ENCODE peak calls at places on chromosomes 11 and 22, in seven cellular contexts. K is psoas muscle; F is GM23338; A is Panc1; U is CD4-positive, CD25-positive, alpha-beta regulatory T cell; M is CD8-positive, alpha-beta T cell; D is spleen. R is an unnamed sample. For H3K27me3, the result is how much of the 10 kb centered on the place peaks cover.

GRCh38 chr22:17780116-17780740 is 6.0 kb upstream of the BID start:
- DNase-seq in K (no peak), F (peak), A (no peak), U (no peak), M (no peak), D (no peak), R (no peak)

GRCh38 chr11:94728541-94728940 is 39.6 kb upstream of the AMOTL1 start:
- DNase-seq in K (no peak), F (no peak), A (no peak), U (no peak), M (no peak), D (no peak), R (no peak)

GRCh38 chr11:43969543-43969942 is 27.1 kb downstream of the C11orf96 start:
- DNase-seq in K (no peak), F (no peak), A (no peak), U (no peak), M (no peak), D (no peak), R (no peak)

GRCh38 chr11:48088682-48089050 is 108.3 kb downstream of the PTPRJ start:
- DNase-seq in K (no peak), F (no peak), A (no peak), U (no peak), M (no peak), D (no peak), R (peak)

GRCh38 chr11:128039140-128040021 is 548.0 kb downstream of the ETS1 start:
- DNase-seq in K (peak), F (no peak), A (no peak), U (peak), M (peak), D (peak), R (no peak)

GRCh38 chr11:16982809-16983208 is 31.4 kb downstream of the PLEKHA7 start:
- DNase-seq in K (no peak), F (no peak), A (no peak), U (no peak), M (no peak), D (no peak), R (no peak)

GRCh38 chr11:131544591-131544990 is 174.2 kb downstream of the NTM start:
- DNase-seq in K (no peak), F (peak), A (no peak), U (no peak), M (no peak), D (no peak), R (peak)

GRCh38 chr11:103358251-103358650 is 249.0 kb downstream of the DYNC2H1 start:
- DNase-seq in K (no peak), F (no peak), A (no peak), U (no peak), M (no peak), D (no peak), R (no peak)

GRCh38 chr11:93875637-93876036 is 25.2 kb upstream of the VSTM5 start:
- DNase-seq in K (no peak), F (no peak), A (no peak), U (no peak), M (no peak), D (no peak), R (no peak)

GRCh38 chr22:41656515-41656914 is 32.2 kb downstream of the SNU13 start:
- DNase-seq in K (no peak), F (no peak), A (no peak), U (no peak), M (no peak), D (no peak), R (no peak)

GRCh38 chr22:44162960-44163359 is 17.8 kb upstream of the PARVG start:
- DNase-seq in K (no peak), F (no peak), A (no peak), U (no peak), M (no peak), D (no peak), R (no peak)

GRCh38 chr11:70134490-70134889 is 56.4 kb downstream of the ANO1 start:
- DNase-seq in K (no peak), F (no peak), A (no peak), U (no peak), M (no peak), D (no peak), R (no peak)

GRCh38 chr22:42848941-42849340 is 8.1 kb downstream of the ARFGAP3 start:
- DNase-seq in K (no peak), F (no peak), A (no peak), U (no peak), M (no peak), D (no peak), R (no peak)

GRCh38 chr22:37088108-37088605 is 21.4 kb downstream of the TMPRSS6 start:
- DNase-seq in K (no peak), F (no peak), A (no peak), U (no peak), M (no peak), D (no peak), R (no peak)

GRCh38 chr22:23457586-23457985 is 122.5 kb downstream of the IGLL1 start:
- DNase-seq in K (no peak), F (no peak), A (no peak), U (no peak), M (no peak), D (no peak), R (peak)

GRCh38 chr11:44590769-44591168 is 25.3 kb downstream of the CD82 start:
- DNase-seq in K (no peak), F (no peak), A (no peak), U (no peak), M (no peak), D (no peak), R (no peak)

GRCh38 chr11:67345949-67346819 is 7.2 kb downstream of the POLD4 start:
- DNase-seq in K (no peak), F (peak), A (peak), U (no peak), M (no peak), D (no peak), R (peak)

GRCh38 chr11:17601206-17602075 is 54.4 kb downstream of the OTOG start:
- DNase-seq in K (no peak), F (peak), A (no peak), U (no peak), M (no peak), D (peak), R (peak)

GRCh38 chr11:92141725-92142124 is 82.9 kb upstream of the FAT3 start:
- DNase-seq in K (no peak), F (no peak), A (no peak), U (no peak), M (no peak), D (no peak), R (no peak)

GRCh38 chr11:74776546-74776945 is 27.9 kb downstream of the RNF169 start:
- DNase-seq in K (no peak), F (no peak), A (no peak), U (no peak), M (no peak), D (no peak), R (no peak)

GRCh38 chr22:46707305-46707704 is 30.7 kb downstream of the CERK start:
- DNase-seq in K (no peak), F (no peak), A (no peak), U (no peak), M (no peak), D (no peak), R (no peak)

GRCh38 chr11:65868076-65868667 is 4.4 kb downstream of the EFEMP2 start:
- DNase-seq in K (peak), F (peak), A (no peak), U (no peak), M (no peak), D (peak), R (peak)

GRCh38 chr11:96328395-96329010 is 14.5 kb downstream of the MAML2 start:
- DNase-seq in K (no peak), F (no peak), A (no peak), U (no peak), M (no peak), D (no peak), R (no peak)

GRCh38 chr11:26649884-26650283 is 72.0 kb downstream of the SLC5A12 start:
- DNase-seq in K (no peak), F (peak), A (peak), U (no peak), M (no peak), D (no peak), R (peak)

GRCh38 chr11:6825333-6825744 is 20.1 kb upstream of the OR10A5 start:
- DNase-seq in K (no peak), F (no peak), A (no peak), U (no peak), M (no peak), D (no peak), R (no peak)

GRCh38 chr11:121891134-121891533 is 224.9 kb downstream of the BLID start:
- DNase-seq in K (no peak), F (no peak), A (no peak), U (no peak), M (no peak), D (no peak), R (no peak)

GRCh38 chr11:59574467-59574866 is 41.1 kb downstream of the OSBP start:
- DNase-seq in K (no peak), F (no peak), A (no peak), U (no peak), M (no peak), D (no peak), R (no peak)

GRCh38 chr22:39707351-39707750 is 136.8 kb downstream of the CACNA1I start:
- DNase-seq in K (no peak), F (no peak), A (no peak), U (no peak), M (no peak), D (no peak), R (no peak)
- H3K27me3 ChIP-seq in K (under half), F (under half), A (under half), U (under half), M (under half), D (under half), R (under half)

GRCh38 chr11:120065176-120065575 is 72.7 kb downstream of the TRIM29 start:
- DNase-seq in K (no peak), F (no peak), A (no peak), U (no peak), M (no peak), D (no peak), R (no peak)
- H3K27me3 ChIP-seq in K (under half), F (under half), A (under half), U (under half), M (under half), D (half or more), R (under half)

GRCh38 chr22:31329029-31329428 is 17.1 kb downstream of the PATZ1 start:
- DNase-seq in K (no peak), F (no peak), A (no peak), U (no peak), M (no peak), D (peak), R (peak)
- H3K27me3 ChIP-seq in K (under half), F (under half), A (under half), U (under half), M (under half), D (under half), R (under half)

GRCh38 chr22:50175921-50176849 is 5.7 kb downstream of the PANX2 start:
- DNase-seq in K (no peak), F (no peak), A (no peak), U (no peak), M (no peak), D (no peak), R (no peak)
- H3K27me3 ChIP-seq in K (under half), F (under half), A (under half), U (under half), M (under half), D (half or more), R (under half)

GRCh38 chr11:35951659-35952058 is 7.8 kb downstream of the LDLRAD3 start:
- DNase-seq in K (no peak), F (no peak), A (no peak), U (no peak), M (no peak), D (no peak), R (no peak)

GRCh38 chr11:35947437-35947836 is 3.6 kb downstream of the LDLRAD3 start:
- DNase-seq in K (no peak), F (no peak), A (no peak), U (no peak), M (no peak), D (no peak), R (no peak)

GRCh38 chr11:35946766-35947165 is 2.9 kb downstream of the LDLRAD3 start:
- DNase-seq in K (no peak), F (no peak), A (no peak), U (no peak), M (no peak), D (no peak), R (no peak)

GRCh38 chr11:35950082-35950481 is 6.2 kb downstream of the LDLRAD3 start:
- DNase-seq in K (no peak), F (no peak), A (no peak), U (no peak), M (no peak), D (no peak), R (no peak)

DNA sequence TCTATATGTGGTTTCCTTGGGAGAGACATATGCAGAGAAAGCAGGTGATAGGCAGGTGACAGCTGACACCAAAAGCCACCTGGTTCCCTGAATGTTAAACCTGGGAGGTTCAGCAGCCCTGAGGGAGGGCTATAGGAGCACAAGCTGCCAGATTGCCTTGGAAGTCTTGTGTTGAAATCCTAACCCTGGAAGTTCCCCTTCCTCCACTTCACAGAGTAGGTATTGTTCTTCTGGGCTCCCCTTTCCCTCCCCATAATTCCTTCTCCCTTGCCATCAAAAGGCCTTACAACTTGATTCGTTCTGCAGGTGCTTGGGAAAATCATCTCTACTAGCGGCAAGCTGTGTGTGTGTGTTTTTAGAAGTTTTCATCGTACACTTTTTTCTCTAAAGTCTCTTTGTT is 5.4 kb downstream of the LDLRAD3 start:
- DNase-seq in K (no peak), F (peak), A (no peak), U (no peak), M (no peak), D (no peak), R (no peak)
- H3K27me3 ChIP-seq in K (under half), F (under half), A (under half), U (under half), M (under half), D (under half), R (under half)

DNA sequence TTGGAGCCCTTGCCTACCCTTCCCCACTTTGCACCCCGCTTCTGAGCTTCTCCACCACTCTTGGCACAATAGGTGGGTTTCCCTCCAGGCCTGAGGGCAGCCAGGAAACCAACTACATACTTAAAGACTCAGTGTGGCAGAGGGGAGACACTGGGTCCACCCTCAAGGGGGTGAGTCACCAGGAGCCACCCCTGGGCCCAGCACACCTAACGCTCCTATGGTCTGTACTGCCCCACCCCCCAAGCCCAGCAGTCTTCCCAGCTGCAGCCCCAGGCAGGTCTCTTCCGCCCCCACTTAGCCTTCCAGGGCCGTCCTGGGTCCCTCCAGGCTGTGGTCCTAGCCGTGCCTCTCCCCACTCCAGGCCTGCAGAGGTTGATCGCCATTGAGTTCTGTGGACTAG is 3.2 kb upstream of the TMPRSS13 start:
- DNase-seq in K (no peak), F (no peak), A (no peak), U (no peak), M (no peak), D (peak), R (peak)
- H3K27me3 ChIP-seq in K (under half), F (under half), A (under half), U (under half), M (under half), D (under half), R (under half)

DNA sequence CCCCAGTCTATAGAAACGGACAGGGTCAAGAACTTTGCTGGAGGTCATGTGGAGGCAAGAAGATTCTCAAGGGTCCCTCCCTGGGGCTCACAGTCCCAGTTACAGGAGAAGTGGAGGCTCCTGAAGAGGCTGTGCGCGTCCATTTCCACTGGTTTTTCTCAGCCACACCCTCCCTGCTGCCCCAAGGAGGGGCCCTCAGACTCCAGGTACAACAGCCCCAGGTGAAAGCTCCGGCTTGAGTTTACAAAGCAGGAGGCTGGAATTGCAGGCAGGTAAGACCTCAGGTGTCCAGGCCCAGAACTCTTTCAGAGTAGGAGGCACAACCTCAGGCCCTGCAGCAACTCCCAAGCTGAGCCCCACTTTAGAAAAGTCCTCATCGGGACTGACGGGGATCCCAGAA is 3.1 kb downstream of the SHANK2 start:
- DNase-seq in K (no peak), F (no peak), A (no peak), U (no peak), M (no peak), D (no peak), R (no peak)
- H3K27me3 ChIP-seq in K (under half), F (under half), A (under half), U (under half), M (under half), D (half or more), R (under half)

DNA sequence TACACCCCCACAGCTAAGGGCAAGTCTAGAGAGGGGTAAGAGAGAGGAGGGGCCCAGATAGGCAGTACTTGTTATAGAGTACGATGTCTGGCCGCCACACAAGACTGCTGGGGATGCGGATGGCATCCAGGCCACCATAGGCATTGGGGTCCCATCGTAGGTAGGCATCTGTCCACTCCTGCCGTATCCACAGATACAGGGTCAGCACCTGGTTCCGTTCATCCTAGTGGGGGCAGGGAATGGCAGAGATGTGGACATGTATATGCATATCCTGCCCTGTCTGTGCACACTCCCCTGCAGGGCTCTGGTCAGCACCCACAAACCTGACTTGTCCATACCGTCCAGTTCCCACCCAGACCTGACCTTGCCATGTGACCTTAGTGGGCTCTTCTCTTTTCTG is 2.1 kb downstream of the CHRNA10 start:
- DNase-seq in K (no peak), F (no peak), A (no peak), U (no peak), M (no peak), D (no peak), R (no peak)
- H3K27me3 ChIP-seq in K (under half), F (under half), A (under half), U (under half), M (under half), D (under half), R (under half)

DNA sequence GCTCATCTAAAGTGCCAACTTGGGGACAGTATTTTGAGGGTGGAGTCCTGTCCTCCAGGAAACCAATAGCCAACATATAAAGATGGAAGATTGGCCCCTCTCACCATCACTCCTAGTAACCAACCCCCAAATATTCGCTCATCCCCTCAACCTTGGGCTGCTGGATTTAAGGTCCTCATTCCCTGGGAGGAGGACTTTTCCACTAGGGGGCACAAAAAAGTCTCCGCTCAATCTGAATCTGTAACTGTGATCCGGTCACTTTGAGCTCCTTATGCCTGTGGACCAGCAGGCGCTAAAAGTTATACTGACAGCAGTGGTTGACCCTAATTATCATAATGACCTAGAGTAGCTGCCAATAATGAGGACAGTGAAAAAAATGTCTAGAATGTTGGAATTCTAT is 20.5 kb upstream of the CLPB start:
- DNase-seq in K (no peak), F (peak), A (no peak), U (no peak), M (no peak), D (no peak), R (peak)
- H3K27me3 ChIP-seq in K (under half), F (under half), A (under half), U (under half), M (under half), D (under half), R (under half)

GRCh38 chr22:48299124-48299523 is 1528.5 kb downstream of the BRD1 start:
- DNase-seq in K (no peak), F (no peak), A (no peak), U (no peak), M (no peak), D (no peak), R (peak)

GRCh38 chr22:48301908-48302307 is 1525.8 kb downstream of the BRD1 start:
- DNase-seq in K (no peak), F (no peak), A (no peak), U (no peak), M (no peak), D (no peak), R (no peak)

GRCh38 chr22:48301421-48301820 is 1526.3 kb downstream of the BRD1 start:
- DNase-seq in K (no peak), F (no peak), A (no peak), U (no peak), M (no peak), D (no peak), R (peak)

GRCh38 chr22:48300877-48301276 is 1526.8 kb downstream of the BRD1 start:
- DNase-seq in K (no peak), F (no peak), A (no peak), U (no peak), M (no peak), D (no peak), R (peak)

GRCh38 chr22:48299801-48300200 is 1527.9 kb downstream of the BRD1 start:
- DNase-seq in K (no peak), F (no peak), A (no peak), U (no peak), M (no peak), D (no peak), R (peak)
- H3K27me3 ChIP-seq in K (under half), F (under half), A (under half), U (under half), M (under half), D (under half), R (under half)

R was measured in H7.